ENCODE peak calls at places on chromosome 6, in ten cellular contexts. O is tibial nerve, L is NB4, N is stomach, I is transverse colon, F is adrenal gland, D is thyroid gland, A is IMR-90, E is heart left ventricle, S is body of pancreas. P is an unnamed sample.

GRCh38 chr6:89026151-89026550 is 54.4 kb upstream of the PNRC1 start:
- DNase-seq in O (no peak), L (no peak), E (no peak), N (no peak), F (no peak), I (no peak), D (no peak), A (no peak), S (no peak), P (no peak)

GRCh38 chr6:149142924-149143429 is 174.5 kb upstream of the TAB2 start:
- DNase-seq in L (no peak), E (no peak), F (no peak), O (no peak), A (no peak), N (no peak), I (no peak), D (no peak), S (no peak), P (no peak)

GRCh38 chr6:102333736-102334135 is 940.2 kb downstream of the GRIK2 start:
- DNase-seq in L (no peak), S (no peak), D (no peak), F (no peak), E (no peak), I (no peak), N (no peak), O (no peak), A (no peak), P (no peak)

GRCh38 chr6:157037165-157037564 is 260.0 kb downstream of the ARID1B start:
- DNase-seq in N (no peak), S (no peak), L (no peak), F (no peak), O (no peak), D (no peak), A (no peak), I (no peak), E (no peak), P (no peak)

GRCh38 chr6:126020305-126021050 is 34.1 kb downstream of the TRMT11 start:
- DNase-seq in L (no peak), D (no peak), I (no peak), N (no peak), S (no peak), O (no peak), F (no peak), A (peak), E (no peak), P (no peak)

GRCh38 chr6:81795890-81796289 is 43.4 kb upstream of the TENT5A start:
- DNase-seq in A (no peak), N (no peak), I (no peak), S (no peak), F (no peak), E (no peak), O (no peak), D (no peak), L (no peak), P (no peak)

GRCh38 chr6:97669191-97669651 is 386.2 kb upstream of the MMS22L start:
- DNase-seq in I (no peak), N (no peak), S (no peak), O (no peak), A (peak), F (peak), D (peak), E (peak), L (no peak), P (no peak)

GRCh38 chr6:83114164-83114563 is 46.7 kb downstream of the DOP1A start:
- DNase-seq in S (no peak), D (no peak), N (no peak), I (no peak), A (peak), E (no peak), O (no peak), L (no peak), F (no peak), P (no peak)

GRCh38 chr6:170553686-170554085 is 483 bp upstream of the TBP start:
- DNase-seq in F (peak), L (no peak), I (no peak), E (peak), D (no peak), N (peak), O (peak), A (peak), S (no peak), P (peak)

GRCh38 chr6:79079425-79080130 is 1.5 kb upstream of the PHIP start:
- DNase-seq in A (peak), E (no peak), F (no peak), D (no peak), N (no peak), S (no peak), I (no peak), O (no peak), L (peak), P (no peak)

GRCh38 chr6:126716826-126717514 is 377.1 kb downstream of the CENPW start:
- DNase-seq in S (no peak), D (peak), N (no peak), L (no peak), O (no peak), A (peak), E (no peak), I (no peak), F (no peak), P (no peak)

GRCh38 chr6:112033824-112034223 is 20.1 kb upstream of the CCN6 start:
- DNase-seq in I (no peak), S (no peak), E (no peak), O (no peak), F (no peak), D (no peak), L (no peak), N (no peak), A (no peak), P (no peak)

GRCh38 chr6:139257821-139258398 is 33.9 kb downstream of the TXLNB start:
- DNase-seq in S (no peak), A (no peak), N (no peak), D (no peak), I (no peak), F (no peak), L (no peak), O (no peak), E (no peak), P (no peak)

GRCh38 chr6:99619409-99619762 is 12.8 kb downstream of the PRDM13 start:
- DNase-seq in O (no peak), D (no peak), N (no peak), I (no peak), F (no peak), E (no peak), S (no peak), L (no peak), A (no peak), P (no peak)

GRCh38 chr6:121794630-121795029 is 359.2 kb downstream of the GJA1 start:
- DNase-seq in S (no peak), N (no peak), I (no peak), L (peak), A (peak), D (no peak), F (peak), E (no peak), O (no peak), P (no peak)

GRCh38 chr6:110944681-110945151 is 13.8 kb upstream of the GTF3C6 start:
- DNase-seq in D (peak), E (no peak), L (peak), O (no peak), F (no peak), I (no peak), N (no peak), S (no peak), A (peak), P (no peak)

GRCh38 chr6:17152703-17153102 is 50.9 kb downstream of the STMND1 start:
- DNase-seq in O (no peak), D (no peak), S (no peak), I (no peak), F (no peak), A (no peak), L (no peak), E (no peak), N (no peak), P (no peak)

GRCh38 chr6:157953580-157954091 is 28.0 kb upstream of the SYNJ2 start:
- DNase-seq in L (peak), E (no peak), S (no peak), A (no peak), D (no peak), F (no peak), O (no peak), I (no peak), N (no peak), P (no peak)

GRCh38 chr6:38113810-38114577 is 294.5 kb downstream of the ZFAND3 start:
- DNase-seq in L (no peak), D (no peak), N (no peak), I (no peak), O (no peak), A (peak), S (no peak), F (no peak), E (no peak), P (no peak)

GRCh38 chr6:106746660-106747059 is 117.3 kb downstream of the QRSL1 start:
- DNase-seq in S (no peak), O (no peak), L (no peak), E (no peak), N (no peak), F (no peak), I (no peak), A (peak), D (peak), P (no peak)

GRCh38 chr6:144310761-144311160 is 25.6 kb downstream of the UTRN start:
- DNase-seq in N (no peak), L (no peak), O (no peak), F (no peak), E (peak), S (no peak), I (no peak), A (no peak), D (no peak), P (no peak)

GRCh38 chr6:102407886-102408741 is 1014.6 kb downstream of the GRIK2 start:
- DNase-seq in O (no peak), A (no peak), F (no peak), E (no peak), N (no peak), S (no peak), D (no peak), L (no peak), I (no peak), P (no peak)

GRCh38 chr6:108200631-108201030 is 34.8 kb downstream of the NR2E1 start:
- DNase-seq in F (no peak), N (no peak), A (peak), S (no peak), O (no peak), I (no peak), D (no peak), E (no peak), L (no peak), P (no peak)

GRCh38 chr6:100461273-100461919 is 3.3 kb downstream of the SIM1 start:
- DNase-seq in S (no peak), N (no peak), I (no peak), E (no peak), A (no peak), F (no peak), O (no peak), D (no peak), L (peak), P (no peak)

GRCh38 chr6:181049-181654 is 111.1 kb upstream of the DUSP22 start:
- DNase-seq in E (no peak), L (no peak), N (no peak), O (no peak), S (no peak), F (no peak), I (no peak), D (peak), A (no peak), P (no peak)

GRCh38 chr6:142551145-142551811 is 249.5 kb downstream of the ADGRG6 start:
- DNase-seq in N (no peak), D (no peak), I (no peak), E (no peak), F (no peak), S (no peak), O (no peak), A (no peak), L (peak), P (no peak)

GRCh38 chr6:167238169-167238693 is 52.9 kb upstream of the UNC93A start:
- DNase-seq in O (no peak), E (no peak), F (no peak), D (no peak), L (no peak), N (no peak), S (no peak), A (no peak), I (no peak), P (peak)

GRCh38 chr6:134111062-134111677 is 58.7 kb upstream of the SLC2A12 start:
- DNase-seq in E (no peak), A (peak), I (peak), N (no peak), S (peak), L (peak), D (no peak), F (peak), O (no peak), P (no peak)

GRCh38 chr6:31815025-31815838 is at the start of the genes HSPA1A and HSPA1L:
- DNase-seq in E (peak), O (peak), D (peak), N (peak), A (peak), S (peak), F (peak), I (peak), L (peak), P (peak)

GRCh38 chr6:100657678-100658330 is 193.1 kb upstream of the SIM1 start:
- DNase-seq in S (no peak), O (no peak), A (peak), I (no peak), E (no peak), D (no peak), N (no peak), L (peak), F (no peak), P (no peak)

GRCh38 chr6:13181398-13181797 is 146.9 kb downstream of the TBC1D7 start:
- DNase-seq in I (no peak), A (no peak), N (no peak), E (no peak), O (no peak), F (no peak), S (no peak), D (no peak), L (no peak), P (no peak)

GRCh38 chr6:154246723-154247118 is 109.9 kb downstream of the IPCEF1 start:
- DNase-seq in F (no peak), D (no peak), I (no peak), E (no peak), S (no peak), N (no peak), O (no peak), A (no peak), L (no peak), P (no peak)

GRCh38 chr6:44300424-44300823 is 12.7 kb downstream of the AARS2 start:
- DNase-seq in F (no peak), L (no peak), A (no peak), D (no peak), E (no peak), I (no peak), S (no peak), N (no peak), O (no peak), P (no peak)
- TF ChIP-seq POLR2A in F (no peak), L (no peak), A (no peak), D (no peak), E (no peak), I (no peak), S (no peak), N (no peak), O (no peak), P (no peak)

GRCh38 chr6:137216106-137216505 is 3.1 kb downstream of the IFNGR1 start:
- DNase-seq in D (no peak), N (no peak), S (no peak), L (no peak), O (no peak), I (no peak), E (no peak), F (no peak), A (peak), P (no peak)
- H3K4me3 ChIP-seq in D (no peak), N (peak), S (no peak), L (peak), O (peak), I (peak), E (peak), F (no peak), A (no peak), P (peak)

DNA sequence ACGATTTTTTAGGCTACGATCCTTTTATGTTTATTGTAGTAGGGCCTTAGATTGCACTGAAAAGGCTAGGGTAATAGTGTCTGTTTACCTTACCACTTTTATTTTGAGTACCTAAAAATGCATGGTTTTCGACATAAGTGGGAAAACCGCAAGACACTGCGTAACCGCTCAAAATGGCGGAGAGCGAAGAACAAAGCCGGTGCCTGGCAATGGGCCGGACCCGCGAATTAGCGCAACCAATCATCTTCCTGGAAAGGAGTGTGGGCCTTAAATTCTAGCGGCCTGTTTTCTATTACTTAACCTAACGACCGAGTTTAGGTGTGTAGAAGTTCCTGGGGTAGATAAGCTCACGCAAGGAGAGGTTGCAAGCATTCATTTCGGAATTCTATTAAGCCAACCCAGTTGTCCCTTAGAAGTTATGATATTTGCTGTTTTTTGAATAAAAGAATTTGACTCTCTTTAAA is 118.0 kb downstream of the HFE start:
- DNase-seq in D (peak), S (peak), A (peak), L (peak), N (peak), I (peak), F (peak), O (peak), E (peak), P (peak)
- TF ChIP-seq POLR2A in D (no peak), S (no peak), A (no peak), L (peak), N (no peak), I (peak), F (peak), O (no peak), E (no peak), P (no peak)

GRCh38 chr6:42009844-42010184 is 40.5 kb upstream of the TAF8 start:
- DNase-seq in O (no peak), A (no peak), F (no peak), N (no peak), L (no peak), E (no peak), I (no peak), S (no peak), D (no peak), P (no peak)
- H3K4me3 ChIP-seq in O (no peak), A (no peak), F (no peak), N (no peak), L (no peak), E (no peak), I (no peak), S (no peak), D (no peak), P (no peak)

GRCh38 chr6:36492621-36493020 is 49.8 kb downstream of the KCTD20 start:
- DNase-seq in N (no peak), S (no peak), O (no peak), A (no peak), E (no peak), L (peak), D (no peak), F (no peak), I (no peak), P (no peak)

GRCh38 chr6:36493859-36494258 is 51.1 kb downstream of the KCTD20 start:
- DNase-seq in N (no peak), O (no peak), F (no peak), I (no peak), A (no peak), E (no peak), D (no peak), S (no peak), L (peak), P (no peak)

GRCh38 chr6:36492092-36492491 is 49.3 kb downstream of the KCTD20 start:
- DNase-seq in A (no peak), O (no peak), D (peak), I (no peak), N (no peak), E (no peak), F (no peak), L (no peak), S (no peak), P (no peak)

GRCh38 chr6:36489426-36489825 is 46.6 kb downstream of the KCTD20 start:
- DNase-seq in D (peak), E (no peak), A (no peak), F (no peak), O (no peak), N (no peak), S (no peak), I (no peak), L (no peak), P (no peak)

DNA sequence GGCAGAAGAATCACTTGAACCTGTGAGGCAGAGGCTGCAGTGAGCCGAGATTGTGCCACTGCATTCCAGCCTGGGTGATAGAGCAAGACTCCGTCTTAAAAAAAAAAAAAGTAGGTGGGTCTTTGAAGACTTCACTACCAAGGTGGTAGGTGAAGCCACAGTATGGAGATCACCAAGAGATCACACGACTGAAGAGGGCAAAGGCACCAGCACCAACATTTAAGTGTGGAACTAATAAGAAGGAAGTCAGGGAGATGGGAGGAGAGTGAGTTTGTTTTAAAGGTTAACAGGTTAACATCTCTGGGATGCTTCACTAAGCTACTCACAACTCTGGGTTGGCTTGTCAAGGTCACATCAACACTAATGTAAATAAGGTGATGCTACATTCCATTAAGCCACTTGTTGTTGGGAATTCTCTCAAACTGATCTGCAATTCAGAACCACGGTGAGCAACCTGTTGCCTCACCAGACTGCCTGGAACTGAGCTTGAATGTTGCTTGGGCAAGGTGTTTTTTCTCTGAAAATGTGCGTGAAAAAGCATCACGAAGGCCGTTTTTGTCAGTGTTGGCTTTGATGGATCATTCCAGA is 48.7 kb downstream of the KCTD20 start:
- DNase-seq in A (peak), L (no peak), O (no peak), N (no peak), S (no peak), F (no peak), D (no peak), E (no peak), I (no peak), P (no peak)
- TF ChIP-seq POLR2A in A (no peak), L (no peak), O (no peak), N (no peak), S (no peak), F (no peak), D (no peak), E (no peak), I (no peak), P (no peak)

DNA sequence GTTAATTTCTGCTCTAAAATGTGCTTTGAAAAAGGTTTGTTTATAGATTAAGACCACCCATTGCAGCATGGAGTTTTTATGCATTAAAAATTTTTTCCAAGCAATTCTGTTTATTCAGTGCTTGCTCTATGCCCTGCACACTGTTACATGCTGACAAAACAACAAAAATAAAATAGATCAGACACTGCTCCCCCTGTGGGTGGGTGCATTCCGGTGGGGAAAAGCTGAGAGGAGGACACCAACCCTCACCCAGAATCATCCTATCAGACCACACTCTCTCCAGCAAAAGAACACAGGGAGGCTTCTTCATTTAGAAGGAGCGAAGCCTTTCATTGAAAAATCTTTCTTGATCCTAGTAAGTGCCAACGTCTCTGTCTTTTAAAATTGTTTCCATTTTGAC is 102.6 kb downstream of the F13A1 start:
- DNase-seq in N (no peak), L (no peak), O (no peak), I (no peak), A (no peak), F (no peak), S (no peak), D (no peak), E (no peak), P (no peak)
- H3K4me3 ChIP-seq in N (no peak), L (no peak), O (no peak), I (no peak), A (no peak), F (no peak), S (no peak), D (no peak), E (no peak), P (no peak)

DNA sequence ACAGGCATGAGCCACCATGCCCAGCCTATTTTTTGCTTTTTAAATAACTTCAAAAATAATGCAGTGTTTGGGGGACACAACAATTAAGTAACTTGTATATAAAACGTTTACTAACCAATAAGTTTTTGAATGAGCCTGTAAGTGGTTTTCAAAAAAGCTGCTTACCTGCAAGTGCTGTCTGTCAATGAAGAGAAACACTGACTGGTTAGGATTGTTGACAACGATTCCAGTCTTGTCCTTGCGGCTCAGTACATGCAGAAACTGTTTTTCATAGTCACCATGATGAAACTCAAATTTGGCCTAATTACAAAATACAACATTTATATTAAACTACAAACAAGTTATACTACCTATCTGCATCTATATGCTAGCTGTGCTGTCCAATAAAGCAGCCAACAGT is 10.3 kb downstream of the C6orf62 start:
- DNase-seq in N (no peak), E (no peak), L (no peak), I (no peak), A (no peak), S (no peak), D (no peak), O (no peak), F (no peak), P (no peak)
- TF ChIP-seq POLR2A in N (no peak), E (no peak), L (no peak), I (no peak), A (no peak), S (no peak), D (no peak), O (no peak), F (no peak), P (no peak)